ENCODE peak calls at places on chromosomes 5 and 9, in six cellular contexts. G, K, W, U, A and C are unnamed samples.

GRCh38 chr5:142969186-142969585 is 199.0 kb downstream of the ARHGAP26 start:
- DNase-seq in G (no peak), U (no peak), A (no peak), K (no peak), W (no peak), C (no peak)

GRCh38 chr5:6780802-6781391 is 67.7 kb downstream of the TENT4A start:
- DNase-seq in W (no peak), K (peak; percentile 10), U (no peak), G (no peak), A (no peak), C (no peak)

GRCh38 chr5:157564149-157564711 is 11.3 kb downstream of the ADAM19 start:
- DNase-seq in G (no peak), U (peak; percentile 28), K (no peak), W (no peak), A (no peak), C (no peak)

GRCh38 chr5:1012316-1012841 is 3.8 kb downstream of the NKD2 start:
- DNase-seq in W (no peak), G (no peak), U (no peak), A (peak; percentile 12), K (no peak), C (no peak)

GRCh38 chr5:169474226-169474625 is 109.3 kb upstream of the SPDL1 start:
- DNase-seq in U (no peak), W (no peak), G (no peak), A (no peak), K (no peak), C (no peak)

GRCh38 chr9:92177591-92177990 is 62.4 kb upstream of the SPTLC1 start:
- DNase-seq in U (no peak), W (no peak), K (no peak), G (no peak), A (no peak), C (no peak)

GRCh38 chr5:40223884-40224402 is 455.8 kb upstream of the PTGER4 start:
- DNase-seq in U (no peak), K (no peak), A (no peak), G (no peak), W (no peak), C (no peak)

GRCh38 chr9:134348404-134349155 is 22.3 kb downstream of the RXRA start:
- DNase-seq in G (no peak), A (no peak), W (peak; percentile 47), K (no peak), U (no peak), C (no peak)

GRCh38 chr5:116068028-116068632 is 16.7 kb upstream of the COMMD10 start:
- DNase-seq in K (no peak), G (no peak), U (peak; percentile 28), A (no peak), W (no peak), C (no peak)

GRCh38 chr5:96844476-96844990 is 31.8 kb upstream of the ERAP2 start:
- DNase-seq in G (no peak), U (no peak), A (no peak), W (no peak), K (no peak), C (no peak)

GRCh38 chr5:76710991-76711390 is 4.9 kb upstream of the F2R start:
- DNase-seq in A (no peak), W (no peak), U (no peak), K (no peak), G (no peak), C (no peak)

GRCh38 chr5:19608434-19608833 is 379.6 kb downstream of the CDH18 start:
- DNase-seq in K (no peak), U (no peak), A (no peak), G (no peak), W (no peak), C (no peak)

GRCh38 chr9:115333671-115334070 is 215.7 kb upstream of the TNC start:
- DNase-seq in K (no peak), U (no peak), W (no peak), A (no peak), G (no peak), C (no peak)